ENCODE peak calls at places on chromosomes 3 and 15, in seven cellular contexts. E, T, D, B, G, X and I are unnamed samples.

GRCh38 chr3:67646586-67647234 is 7.7 kb downstream of the SUCLG2 start:
- DNase-seq in E (no peak), T (no peak), D (no peak), B (no peak), G (no peak), X (no peak), I (no peak)

GRCh38 chr3:47161983-47162694 is 1.8 kb downstream of the SETD2 start:
- DNase-seq in E (no peak), T (no peak), D (no peak), B (no peak), G (no peak), X (no peak), I (no peak)

GRCh38 chr3:51830986-51831385 is 30.4 kb upstream of the IQCF2 start:
- DNase-seq in E (no peak), T (no peak), D (no peak), B (no peak), G (no peak), X (no peak), I (no peak)

GRCh38 chr3:13772321-13772745 is 107.5 kb downstream of the WNT7A start:
- DNase-seq in E (no peak), T (no peak), D (no peak), B (no peak), G (no peak), X (no peak), I (no peak)

GRCh38 chr3:105259505-105259904 is 107.2 kb upstream of the ALCAM start:
- DNase-seq in E (no peak), T (no peak), D (no peak), B (no peak), G (no peak), X (no peak), I (no peak)

GRCh38 chr15:92580933-92581445 is 74.6 kb downstream of the FAM174B start:
- DNase-seq in E (no peak), T (no peak), D (no peak), B (no peak), G (no peak), X (no peak), I (no peak)

GRCh38 chr15:74423443-74424257 is 10.1 kb downstream of the SEMA7A start:
- DNase-seq in E (peak; percentile 54), T (no peak), D (peak; percentile 80), B (no peak), G (peak; percentile 28), X (no peak), I (no peak)

GRCh38 chr15:100879046-100879445 is 585 bp upstream of the ALDH1A3 start:
- DNase-seq in E (no peak), T (peak; percentile 87), D (no peak), B (no peak), G (no peak), X (peak; percentile 75), I (peak; percentile 36)

GRCh38 chr15:52378746-52379394 is 83.3 kb upstream of the MYO5C start:
- DNase-seq in E (no peak), T (no peak), D (no peak), B (peak; percentile 77), G (no peak), X (no peak), I (no peak)

GRCh38 chr3:180680097-180680430 is 775 bp upstream of the CCDC39 start:
- DNase-seq in E (no peak), T (peak; percentile 38), D (no peak), B (no peak), G (no peak), X (no peak), I (no peak)

GRCh38 chr3:172040976-172041963 is 1.9 kb downstream of the FNDC3B start:
- DNase-seq in E (no peak), T (peak; percentile 50), D (no peak), B (no peak), G (no peak), X (no peak), I (no peak)

GRCh38 chr3:14361068-14361677 is 41.2 kb upstream of the SLC6A6 start:
- DNase-seq in E (no peak), T (no peak), D (no peak), B (no peak), G (no peak), X (no peak), I (no peak)

GRCh38 chr3:43156812-43157455 is 51.1 kb upstream of the POMGNT2 start:
- DNase-seq in E (no peak), T (no peak), D (no peak), B (no peak), G (no peak), X (no peak), I (no peak)

GRCh38 chr3:38032328-38032865 is 3.0 kb upstream of the PLCD1 start:
- DNase-seq in E (no peak), T (no peak), D (no peak), B (no peak), G (no peak), X (no peak), I (no peak)

GRCh38 chr3:147418352-147418751 is 9.2 kb downstream of the ZIC1 start:
- DNase-seq in E (no peak), T (no peak), D (no peak), B (no peak), G (no peak), X (no peak), I (no peak)

GRCh38 chr3:72907131-72907697 is 19.4 kb downstream of the GXYLT2 start:
- DNase-seq in E (no peak), T (no peak), D (no peak), B (no peak), G (no peak), X (no peak), I (no peak)

GRCh38 chr3:160564205-160564922 is 1.0 kb downstream of the KPNA4 start:
- DNase-seq in E (no peak), T (no peak), D (peak; percentile 22), B (no peak), G (peak; percentile 10), X (no peak), I (peak; percentile 19)

GRCh38 chr3:67906256-67906655 is 251.8 kb upstream of the SUCLG2 start:
- DNase-seq in E (no peak), T (no peak), D (no peak), B (no peak), G (no peak), X (no peak), I (no peak)

GRCh38 chr3:163785693-163786092 is 1292.6 kb downstream of the SI start:
- DNase-seq in E (peak; percentile 22), T (peak; percentile 7), D (no peak), B (no peak), G (no peak), X (peak; percentile 70), I (no peak)

GRCh38 chr15:70474682-70475438 is 288.5 kb downstream of the UACA start:
- DNase-seq in E (peak; percentile 82), T (no peak), D (no peak), B (no peak), G (no peak), X (no peak), I (peak; percentile 57)

GRCh38 chr15:70833897-70834765 is 19.8 kb downstream of the LARP6 start:
- DNase-seq in E (peak; percentile 33), T (no peak), D (no peak), B (no peak), G (peak; percentile 72), X (no peak), I (no peak)

GRCh38 chr3:138114988-138115971 is at the start of gene DZIP1L:
- DNase-seq in E (peak; percentile 35), T (peak; percentile 90), D (peak; percentile 57), B (no peak), G (peak; percentile 23), X (peak; percentile 84), I (peak; percentile 62)

GRCh38 chr3:33152363-33153360 is 38.8 kb downstream of the CRTAP start:
- DNase-seq in E (no peak), T (no peak), D (no peak), B (no peak), G (no peak), X (no peak), I (no peak)
- TF ChIP-seq JUND in E (no peak), T (no peak), D (no peak), B (no peak), G (no peak), X (no peak), I (no peak)

GRCh38 chr3:139280027-139280671 is 63.7 kb upstream of the MRPS22 start:
- DNase-seq in E (no peak), T (no peak), D (peak; percentile 46), B (no peak), G (no peak), X (no peak), I (peak; percentile 16)

GRCh38 chr3:139283301-139283700 is 60.5 kb upstream of the MRPS22 start:
- DNase-seq in E (no peak), T (no peak), D (no peak), B (no peak), G (no peak), X (no peak), I (no peak)

GRCh38 chr3:139284221-139284620 is 59.6 kb upstream of the MRPS22 start:
- DNase-seq in E (no peak), T (no peak), D (no peak), B (no peak), G (no peak), X (no peak), I (no peak)

GRCh38 chr3:139281096-139281495 is 62.7 kb upstream of the MRPS22 start:
- DNase-seq in E (no peak), T (no peak), D (no peak), B (no peak), G (no peak), X (no peak), I (no peak)

GRCh38 chr3:139281512-139282196 is 62.2 kb upstream of the MRPS22 start:
- DNase-seq in E (no peak), T (peak; percentile 53), D (no peak), B (no peak), G (no peak), X (no peak), I (no peak)
- TF ChIP-seq JUND in E (no peak), T (no peak), D (no peak), B (no peak), G (no peak), X (no peak), I (no peak)

DNA sequence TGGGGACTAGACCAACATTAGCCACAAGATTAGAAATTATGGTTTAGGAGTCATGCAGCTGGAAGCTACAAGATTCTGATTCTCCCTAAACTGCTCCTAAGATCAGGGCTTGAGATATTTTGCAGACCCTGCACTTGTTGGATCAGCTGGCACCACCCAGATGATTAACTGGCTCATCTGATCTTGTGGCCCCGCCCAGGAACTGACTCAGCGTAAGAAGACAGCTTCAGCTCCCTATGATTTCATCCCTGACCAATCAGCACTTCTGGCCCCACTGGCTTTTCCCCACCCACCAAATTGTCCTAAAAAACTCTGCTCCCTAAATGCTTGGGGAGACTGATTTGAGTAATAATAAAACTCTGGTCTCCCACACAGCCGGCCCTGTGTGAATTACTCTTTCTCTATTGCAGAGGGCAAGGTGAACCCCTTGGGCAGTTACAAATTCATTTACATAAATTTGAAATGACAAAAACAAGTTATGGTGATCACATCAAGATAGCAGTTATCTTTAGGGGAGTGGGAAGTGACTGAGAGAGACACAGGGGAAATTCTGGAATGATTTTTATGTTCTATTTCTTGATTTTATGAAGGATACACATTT is 76.5 kb downstream of the CD200R1L start:
- DNase-seq in E (peak; percentile 10), T (no peak), D (peak; percentile 79), B (no peak), G (no peak), X (no peak), I (no peak)
- TF ChIP-seq JUND in E (no peak), T (peak; percentile 35), D (peak; percentile 75), B (no peak), G (no peak), X (no peak), I (no peak)

GRCh38 chr3:24145981-24146822 is 201.1 kb downstream of the NR1D2 start:
- DNase-seq in E (no peak), T (no peak), D (no peak), B (no peak), G (no peak), X (no peak), I (no peak)
- TF ChIP-seq JUND in E (peak; percentile 64), T (peak; percentile 92), D (peak; percentile 40), B (no peak), G (no peak), X (no peak), I (no peak)